ENCODE peak calls at places on chromosomes 12 and 14, in five cellular contexts. One of them, this sample, is unnamed.

GRCh38 chr14:27730204-27730603 is 1036.4 kb upstream of the FOXG1 start:
- DNase-seq in PC-3: no peak
- DNase-seq in CD4-positive, alpha-beta T cell: no peak
- DNase-seq in pancreas: no peak
- DNase-seq in mammary epithelial cell: no peak
- DNase-seq in this sample: no peak

GRCh38 chr12:76265424-76266180 is 82.6 kb downstream of the BBS10 start:
- DNase-seq in pancreas: no peak
- DNase-seq in CD4-positive, alpha-beta T cell: no peak
- DNase-seq in PC-3: no peak
- DNase-seq in mammary epithelial cell: no peak
- DNase-seq in this sample: no peak

GRCh38 chr14:24279301-24280186 is 8.1 kb upstream of the RABGGTA start:
- DNase-seq in mammary epithelial cell: peak; percentile 77
- DNase-seq in PC-3: peak; percentile 56
- DNase-seq in CD4-positive, alpha-beta T cell: peak; percentile 29
- DNase-seq in pancreas: no peak
- DNase-seq in this sample: no peak

GRCh38 chr12:9134981-9135628 is 19.4 kb upstream of the A2M start:
- DNase-seq in PC-3: peak; percentile 14
- DNase-seq in CD4-positive, alpha-beta T cell: no peak
- DNase-seq in pancreas: no peak
- DNase-seq in mammary epithelial cell: peak; percentile 12
- DNase-seq in this sample: no peak

GRCh38 chr12:124553862-124554428 is 13.5 kb downstream of the NCOR2 start:
- DNase-seq in pancreas: no peak
- DNase-seq in mammary epithelial cell: no peak
- DNase-seq in CD4-positive, alpha-beta T cell: no peak
- DNase-seq in PC-3: no peak
- DNase-seq in this sample: no peak

GRCh38 chr12:112916270-112916669 is 9.5 kb downstream of the OAS1 start:
- DNase-seq in pancreas: no peak
- DNase-seq in mammary epithelial cell: peak; percentile 77
- DNase-seq in PC-3: peak; percentile 80
- DNase-seq in CD4-positive, alpha-beta T cell: no peak
- DNase-seq in this sample: no peak

GRCh38 chr14:95504135-95505029 is 12.1 kb downstream of the SYNE3 start:
- DNase-seq in PC-3: no peak
- DNase-seq in CD4-positive, alpha-beta T cell: no peak
- DNase-seq in pancreas: no peak
- DNase-seq in mammary epithelial cell: no peak
- DNase-seq in this sample: no peak

GRCh38 chr12:115075552-115076170 is 391.7 kb upstream of the TBX3 start:
- DNase-seq in mammary epithelial cell: no peak
- DNase-seq in PC-3: no peak
- DNase-seq in CD4-positive, alpha-beta T cell: no peak
- DNase-seq in pancreas: no peak
- DNase-seq in this sample: no peak

GRCh38 chr14:83470466-83470865 is 1936.8 kb upstream of the SEL1L start:
- DNase-seq in CD4-positive, alpha-beta T cell: no peak
- DNase-seq in mammary epithelial cell: no peak
- DNase-seq in PC-3: no peak
- DNase-seq in pancreas: no peak
- DNase-seq in this sample: no peak

GRCh38 chr12:52197371-52198231 is 5.8 kb upstream of the KRT80 start:
- DNase-seq in pancreas: peak; percentile 70
- DNase-seq in PC-3: no peak
- DNase-seq in mammary epithelial cell: no peak
- DNase-seq in CD4-positive, alpha-beta T cell: no peak
- DNase-seq in this sample: no peak

GRCh38 chr14:90991690-90992443 is 68.6 kb downstream of the RPS6KA5 start:
- DNase-seq in mammary epithelial cell: no peak
- DNase-seq in pancreas: no peak
- DNase-seq in PC-3: no peak
- DNase-seq in CD4-positive, alpha-beta T cell: no peak
- DNase-seq in this sample: no peak

GRCh38 chr12:125175576-125175975 is 110.3 kb downstream of the AACS start:
- DNase-seq in mammary epithelial cell: no peak
- DNase-seq in CD4-positive, alpha-beta T cell: no peak
- DNase-seq in PC-3: no peak
- DNase-seq in pancreas: no peak
- DNase-seq in this sample: no peak

GRCh38 chr14:66508846-66509621 is 1.1 kb downstream of the GPHN start:
- DNase-seq in PC-3: peak; percentile 31
- DNase-seq in mammary epithelial cell: peak; percentile 49
- DNase-seq in pancreas: peak; percentile 63
- DNase-seq in CD4-positive, alpha-beta T cell: peak; percentile 33
- DNase-seq in this sample: peak; percentile 22

GRCh38 chr12:122917508-122918227 is 21.7 kb upstream of the VPS37B start:
- DNase-seq in CD4-positive, alpha-beta T cell: no peak
- DNase-seq in pancreas: peak; percentile 38
- DNase-seq in PC-3: peak; percentile 93
- DNase-seq in mammary epithelial cell: peak; percentile 68
- DNase-seq in this sample: no peak

GRCh38 chr12:127987199-127987901 is 279.6 kb upstream of the TMEM132C start:
- DNase-seq in CD4-positive, alpha-beta T cell: no peak
- DNase-seq in pancreas: no peak
- DNase-seq in mammary epithelial cell: no peak
- DNase-seq in PC-3: peak; percentile 96
- DNase-seq in this sample: no peak

GRCh38 chr14:102035914-102036313 is 50.9 kb downstream of the HSP90AA1 start:
- DNase-seq in mammary epithelial cell: no peak
- DNase-seq in pancreas: no peak
- DNase-seq in CD4-positive, alpha-beta T cell: no peak
- DNase-seq in PC-3: no peak
- DNase-seq in this sample: no peak

GRCh38 chr12:11580125-11580751 is 69.2 kb upstream of the ETV6 start:
- DNase-seq in PC-3: peak; percentile 96
- DNase-seq in pancreas: no peak
- DNase-seq in mammary epithelial cell: peak; percentile 99
- DNase-seq in CD4-positive, alpha-beta T cell: no peak
- DNase-seq in this sample: no peak

GRCh38 chr14:65864993-65865392 is 452.5 kb downstream of the FUT8 start:
- DNase-seq in mammary epithelial cell: no peak
- DNase-seq in pancreas: no peak
- DNase-seq in CD4-positive, alpha-beta T cell: no peak
- DNase-seq in PC-3: no peak
- DNase-seq in this sample: no peak

GRCh38 chr14:103144085-103144484 is 20.8 kb downstream of the TNFAIP2 start:
- DNase-seq in CD4-positive, alpha-beta T cell: no peak
- DNase-seq in pancreas: no peak
- DNase-seq in PC-3: peak; percentile 98
- DNase-seq in mammary epithelial cell: peak; percentile 58
- DNase-seq in this sample: no peak

GRCh38 chr14:76456891-76457586 is 81.1 kb downstream of the ESRRB start:
- DNase-seq in mammary epithelial cell: no peak
- DNase-seq in CD4-positive, alpha-beta T cell: no peak
- DNase-seq in pancreas: no peak
- DNase-seq in PC-3: no peak
- DNase-seq in this sample: no peak

GRCh38 chr14:76461886-76462285 is 85.9 kb downstream of the ESRRB start:
- DNase-seq in mammary epithelial cell: no peak
- DNase-seq in PC-3: no peak
- DNase-seq in pancreas: no peak
- DNase-seq in CD4-positive, alpha-beta T cell: no peak
- DNase-seq in this sample: no peak

GRCh38 chr14:76450476-76450875 is 74.5 kb downstream of the ESRRB start:
- DNase-seq in PC-3: no peak
- DNase-seq in pancreas: no peak
- DNase-seq in mammary epithelial cell: no peak
- DNase-seq in CD4-positive, alpha-beta T cell: no peak
- DNase-seq in this sample: no peak

DNA sequence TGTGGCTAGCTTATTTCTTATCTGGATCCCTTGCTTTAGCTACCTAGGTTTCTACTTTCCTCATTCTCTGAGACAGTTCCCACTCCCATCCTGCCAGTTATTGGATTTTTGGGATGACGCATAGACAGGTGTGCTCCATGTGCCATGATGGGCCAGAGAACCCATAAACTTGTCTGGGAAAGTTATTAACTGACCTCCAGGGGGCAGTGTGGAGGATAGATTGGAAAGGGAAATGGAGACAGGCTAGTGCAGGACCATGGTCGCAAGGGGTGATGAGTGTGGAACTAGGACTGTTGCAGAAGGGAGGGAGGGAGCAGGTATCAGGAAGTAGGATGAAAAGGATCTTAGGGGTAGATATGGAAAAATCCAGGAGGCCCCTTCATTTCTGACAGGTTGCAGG is 80.3 kb downstream of the ESRRB start:
- DNase-seq in mammary epithelial cell: peak; percentile 24
- DNase-seq in CD4-positive, alpha-beta T cell: no peak
- DNase-seq in pancreas: no peak
- DNase-seq in PC-3: peak; percentile 38
- DNase-seq in this sample: no peak
- TF ChIP-seq CTCF in mammary epithelial cell: peak; percentile 55
- TF ChIP-seq CTCF in CD4-positive, alpha-beta T cell: peak; percentile 41
- TF ChIP-seq CTCF in pancreas: peak; percentile 27
- TF ChIP-seq CTCF in PC-3: peak; percentile 62
- TF ChIP-seq CTCF in this sample: peak; percentile 34

DNA sequence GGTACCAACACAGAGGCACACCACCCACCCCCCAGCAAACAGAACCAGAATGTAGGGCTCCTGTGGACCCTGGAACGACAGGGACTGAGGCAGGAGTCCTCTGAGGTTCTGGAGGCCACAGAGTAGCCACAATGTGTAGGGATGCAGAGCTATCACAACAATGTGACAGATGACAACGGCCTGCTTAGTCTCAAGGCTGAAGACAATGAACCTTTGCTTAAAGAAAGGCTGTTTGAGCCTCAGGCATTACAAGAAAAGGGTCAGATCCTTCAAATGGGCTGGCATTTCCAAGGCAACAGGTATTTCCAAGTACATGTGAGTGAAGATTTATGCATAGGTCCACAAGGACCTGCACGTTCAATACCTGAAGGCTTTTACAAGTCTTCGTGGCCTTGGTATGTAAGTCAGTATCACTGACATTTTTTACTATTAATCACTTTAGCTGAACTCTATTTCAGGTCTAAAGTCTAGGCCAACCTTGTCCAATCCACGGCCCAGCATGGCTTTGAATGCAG is 62.0 kb downstream of the TMCC3 start:
- DNase-seq in PC-3: no peak
- DNase-seq in pancreas: no peak
- DNase-seq in mammary epithelial cell: no peak
- DNase-seq in CD4-positive, alpha-beta T cell: no peak
- DNase-seq in this sample: no peak
- TF ChIP-seq CTCF in PC-3: no peak
- TF ChIP-seq CTCF in pancreas: no peak
- TF ChIP-seq CTCF in mammary epithelial cell: no peak
- TF ChIP-seq CTCF in CD4-positive, alpha-beta T cell: no peak
- TF ChIP-seq CTCF in this sample: no peak

GRCh38 chr14:100309028-100309718 is 2.9 kb upstream of the SLC25A29 start:
- DNase-seq in mammary epithelial cell: no peak
- DNase-seq in CD4-positive, alpha-beta T cell: no peak
- DNase-seq in PC-3: no peak
- DNase-seq in pancreas: no peak
- DNase-seq in this sample: no peak
- TF ChIP-seq CTCF in mammary epithelial cell: no peak
- TF ChIP-seq CTCF in CD4-positive, alpha-beta T cell: no peak
- TF ChIP-seq CTCF in PC-3: no peak
- TF ChIP-seq CTCF in pancreas: no peak
- TF ChIP-seq CTCF in this sample: no peak

DNA sequence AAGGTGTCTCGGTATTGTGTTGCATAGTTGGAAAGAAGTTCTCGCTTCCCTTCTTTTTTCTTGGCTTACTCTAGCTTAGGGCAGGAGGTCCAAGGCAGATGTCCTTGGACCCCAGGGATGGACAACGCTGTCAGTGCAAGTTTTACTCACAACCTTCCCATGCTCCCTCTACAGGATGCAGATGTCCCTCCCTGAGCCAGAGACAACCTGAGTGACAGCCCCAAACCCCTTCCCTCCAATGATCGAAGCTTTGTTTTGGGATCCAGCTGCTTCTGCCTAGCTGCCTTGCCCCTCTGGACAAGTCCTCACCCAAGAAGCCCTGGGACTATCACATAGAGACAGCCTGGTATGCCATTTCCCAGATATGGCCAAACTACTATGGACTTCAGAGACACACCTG is 112.0 kb upstream of the RAP1B start:
- DNase-seq in CD4-positive, alpha-beta T cell: no peak
- DNase-seq in mammary epithelial cell: no peak
- DNase-seq in PC-3: no peak
- DNase-seq in pancreas: no peak
- DNase-seq in this sample: no peak
- TF ChIP-seq CTCF in CD4-positive, alpha-beta T cell: no peak
- TF ChIP-seq CTCF in mammary epithelial cell: no peak
- TF ChIP-seq CTCF in PC-3: peak; percentile 32
- TF ChIP-seq CTCF in pancreas: no peak
- TF ChIP-seq CTCF in this sample: no peak

GRCh38 chr12:14774074-14774943 is 29.0 kb downstream of the WBP11 start:
- DNase-seq in PC-3: peak; percentile 95
- DNase-seq in CD4-positive, alpha-beta T cell: peak; percentile 89
- DNase-seq in pancreas: peak; percentile 97
- DNase-seq in mammary epithelial cell: peak; percentile 90
- DNase-seq in this sample: peak; percentile 85

GRCh38 chr12:14777271-14777670 is 26.0 kb downstream of the WBP11 start:
- DNase-seq in pancreas: peak; percentile 58
- DNase-seq in PC-3: peak; percentile 86
- DNase-seq in mammary epithelial cell: peak; percentile 30
- DNase-seq in CD4-positive, alpha-beta T cell: no peak
- DNase-seq in this sample: no peak

GRCh38 chr12:14775652-14776020 is 27.6 kb downstream of the WBP11 start:
- DNase-seq in mammary epithelial cell: no peak
- DNase-seq in pancreas: no peak
- DNase-seq in CD4-positive, alpha-beta T cell: no peak
- DNase-seq in PC-3: no peak
- DNase-seq in this sample: no peak

GRCh38 chr12:14774944-14775651 is 28.2 kb downstream of the WBP11 start:
- DNase-seq in CD4-positive, alpha-beta T cell: peak; percentile 6
- DNase-seq in mammary epithelial cell: peak; percentile 52
- DNase-seq in PC-3: peak; percentile 37
- DNase-seq in pancreas: peak; percentile 62
- DNase-seq in this sample: peak; percentile 37

DNA sequence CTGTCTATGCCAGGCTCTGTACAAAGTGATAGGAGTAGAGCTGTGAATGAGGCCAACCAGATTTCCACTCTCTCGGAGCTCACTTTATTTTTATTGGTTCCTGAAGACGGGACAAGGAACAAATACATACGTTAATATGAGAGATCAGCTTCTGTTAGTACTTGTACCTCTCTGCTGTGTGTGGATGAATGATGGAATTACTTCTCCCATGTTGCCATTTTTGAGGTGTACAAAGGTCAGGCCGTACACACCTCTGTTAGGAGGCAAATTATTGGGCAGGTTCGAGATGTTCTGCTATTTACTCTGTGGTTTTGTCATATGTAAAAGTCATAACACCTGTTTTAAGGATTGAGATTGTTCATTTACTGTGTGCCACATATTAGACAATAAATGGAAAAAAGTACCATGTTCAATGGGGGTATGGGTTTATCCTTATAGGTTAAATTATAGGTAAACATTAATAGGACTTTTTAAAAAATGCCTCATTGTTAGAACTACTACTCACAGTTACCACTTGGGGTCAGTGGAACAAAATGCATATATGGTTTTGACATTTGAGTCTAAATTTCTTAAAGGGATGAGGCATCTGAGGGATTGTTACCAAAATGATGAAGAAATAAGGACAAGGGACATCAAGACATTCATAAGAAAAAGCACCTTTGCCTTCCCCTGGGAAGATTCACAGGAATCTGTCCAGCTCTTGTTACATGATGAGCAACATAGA is 26.9 kb downstream of the WBP11 start:
- DNase-seq in mammary epithelial cell: no peak
- DNase-seq in PC-3: peak; percentile 38
- DNase-seq in pancreas: no peak
- DNase-seq in CD4-positive, alpha-beta T cell: no peak
- DNase-seq in this sample: no peak
- TF ChIP-seq CTCF in mammary epithelial cell: peak; percentile 20
- TF ChIP-seq CTCF in PC-3: peak; percentile 53
- TF ChIP-seq CTCF in pancreas: no peak
- TF ChIP-seq CTCF in CD4-positive, alpha-beta T cell: peak; percentile 34
- TF ChIP-seq CTCF in this sample: peak; percentile 11